ENCODE peak calls at places on chromosomes 4 and X, in five cellular contexts. One of them, this sample, is unnamed.

GRCh38 chr4:8763966-8764901 is 107.4 kb downstream of the HMX1 start:
- DNase-seq in mesenchymal stem cell: no peak
- DNase-seq in mesendoderm: no peak
- DNase-seq in IMR-90: no peak
- DNase-seq in trophoblast cell: no peak
- DNase-seq in this sample: no peak

GRCh38 chr4:26077840-26078239 is 163.8 kb downstream of the SMIM20 start:
- DNase-seq in mesenchymal stem cell: no peak
- DNase-seq in mesendoderm: no peak
- DNase-seq in IMR-90: no peak
- DNase-seq in trophoblast cell: no peak
- DNase-seq in this sample: no peak

GRCh38 chrX:1534321-1535168 is 2.4 kb downstream of the P2RY8 start:
- DNase-seq in mesenchymal stem cell: no peak
- DNase-seq in mesendoderm: peak; percentile 16
- DNase-seq in IMR-90: no peak
- DNase-seq in trophoblast cell: no peak
- DNase-seq in this sample: no peak

GRCh38 chr4:6198768-6199343 is 1.5 kb downstream of the JAKMIP1 start:
- DNase-seq in mesenchymal stem cell: peak; percentile 2
- DNase-seq in mesendoderm: peak; percentile 96
- DNase-seq in IMR-90: no peak
- DNase-seq in trophoblast cell: no peak
- DNase-seq in this sample: peak; percentile 37

GRCh38 chrX:133776072-133776471 is 209.3 kb downstream of the GPC3 start:
- DNase-seq in mesenchymal stem cell: no peak
- DNase-seq in mesendoderm: peak; percentile 18
- DNase-seq in IMR-90: no peak
- DNase-seq in trophoblast cell: no peak
- DNase-seq in this sample: no peak

GRCh38 chr4:681736-682451 is 7.1 kb downstream of the SLC49A3 start:
- DNase-seq in mesenchymal stem cell: no peak
- DNase-seq in mesendoderm: no peak
- DNase-seq in IMR-90: no peak
- DNase-seq in trophoblast cell: peak; percentile 85
- DNase-seq in this sample: no peak

GRCh38 chr4:174215055-174215454 is 68.4 kb downstream of the FBXO8 start:
- DNase-seq in mesenchymal stem cell: no peak
- DNase-seq in mesendoderm: no peak
- DNase-seq in IMR-90: no peak
- DNase-seq in trophoblast cell: no peak
- DNase-seq in this sample: no peak

GRCh38 chr4:74969507-74970474 is 36.9 kb downstream of the PARM1 start:
- DNase-seq in mesenchymal stem cell: no peak
- DNase-seq in mesendoderm: peak; percentile 95
- DNase-seq in IMR-90: no peak
- DNase-seq in trophoblast cell: peak; percentile 38
- DNase-seq in this sample: no peak

GRCh38 chr4:180156684-180157083 is 2086.5 kb upstream of the TENM3 start:
- DNase-seq in mesenchymal stem cell: no peak
- DNase-seq in mesendoderm: no peak
- DNase-seq in IMR-90: no peak
- DNase-seq in trophoblast cell: no peak
- DNase-seq in this sample: no peak

GRCh38 chrX:3711331-3711917 is 2.0 kb downstream of the PRKX start:
- DNase-seq in mesenchymal stem cell: no peak
- DNase-seq in mesendoderm: no peak
- DNase-seq in IMR-90: no peak
- DNase-seq in trophoblast cell: no peak
- DNase-seq in this sample: no peak

GRCh38 chrX:40104649-40105015 is 6.9 kb upstream of the BCOR start:
- DNase-seq in mesenchymal stem cell: peak; percentile 89
- DNase-seq in mesendoderm: peak; percentile 35
- DNase-seq in IMR-90: peak; percentile 67
- DNase-seq in trophoblast cell: peak; percentile 78
- DNase-seq in this sample: no peak

GRCh38 chrX:362937-363620 is 23.6 kb downstream of the PPP2R3B start:
- DNase-seq in mesenchymal stem cell: no peak
- DNase-seq in mesendoderm: no peak
- DNase-seq in IMR-90: no peak
- DNase-seq in trophoblast cell: no peak
- DNase-seq in this sample: no peak

GRCh38 chr4:53103489-53103888 is 241.4 kb downstream of the RASL11B start:
- DNase-seq in mesenchymal stem cell: no peak
- DNase-seq in mesendoderm: no peak
- DNase-seq in IMR-90: no peak
- DNase-seq in trophoblast cell: no peak
- DNase-seq in this sample: no peak

GRCh38 chr4:158624889-158625478 is 46.7 kb downstream of the C4orf46 start:
- DNase-seq in mesenchymal stem cell: peak; percentile 57
- DNase-seq in mesendoderm: peak; percentile 71
- DNase-seq in IMR-90: peak; percentile 73
- DNase-seq in trophoblast cell: peak; percentile 25
- DNase-seq in this sample: peak; percentile 29

GRCh38 chr4:86007042-86007441 is 352.8 kb downstream of the MAPK10 start:
- DNase-seq in mesenchymal stem cell: no peak
- DNase-seq in mesendoderm: no peak
- DNase-seq in IMR-90: no peak
- DNase-seq in trophoblast cell: no peak
- DNase-seq in this sample: no peak

GRCh38 chr4:87651941-87652340 is 1.9 kb downstream of the DMP1 start:
- DNase-seq in mesenchymal stem cell: no peak
- DNase-seq in mesendoderm: no peak
- DNase-seq in IMR-90: no peak
- DNase-seq in trophoblast cell: no peak
- DNase-seq in this sample: no peak

GRCh38 chr4:119016636-119017035 is 119.0 kb upstream of the MYOZ2 start:
- DNase-seq in mesenchymal stem cell: peak; percentile 75
- DNase-seq in mesendoderm: no peak
- DNase-seq in IMR-90: peak; percentile 93
- DNase-seq in trophoblast cell: no peak
- DNase-seq in this sample: no peak

DNA sequence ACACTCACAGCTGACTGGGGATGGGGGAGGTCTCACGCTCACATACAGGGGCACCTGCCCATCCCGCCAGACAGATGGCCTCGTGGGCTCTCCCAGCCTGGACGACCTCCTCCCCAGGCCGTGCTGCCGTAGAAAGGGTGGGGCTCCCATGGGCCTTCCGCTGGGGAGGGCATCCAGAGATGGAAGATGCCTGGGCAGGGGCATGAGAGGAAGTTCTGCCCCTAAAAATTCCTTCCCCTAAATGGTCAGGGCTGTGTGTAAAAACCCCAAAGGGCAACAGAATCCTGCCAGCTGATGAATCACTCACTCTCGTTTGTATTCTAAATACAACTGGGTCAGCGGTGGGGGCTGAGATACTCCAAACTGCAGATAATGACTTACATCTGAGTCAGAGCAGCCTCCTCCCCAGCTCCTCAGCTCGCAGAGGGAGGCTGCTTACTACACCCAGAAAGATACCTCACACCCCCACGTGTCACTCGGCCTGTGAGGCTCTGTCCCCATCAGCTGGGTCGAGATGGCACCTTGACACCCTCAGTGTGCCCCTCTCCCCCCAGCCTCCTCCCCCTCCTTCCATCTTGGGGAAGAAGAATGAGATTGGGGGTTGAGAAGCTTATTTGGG is 10.1 kb downstream of the WDR1 start:
- DNase-seq in mesenchymal stem cell: peak; percentile 95
- DNase-seq in mesendoderm: peak; percentile 80
- DNase-seq in IMR-90: peak; percentile 97
- DNase-seq in trophoblast cell: peak; percentile 34
- DNase-seq in this sample: no peak
- H3K79me1 ChIP-seq in mesenchymal stem cell: no peaks in the 10 kb centered on the region
- H3K79me1 ChIP-seq in mesendoderm: peaks cover 43% of the 10 kb centered on the region
- H3K79me1 ChIP-seq in IMR-90: no peaks in the 10 kb centered on the region
- H3K79me1 ChIP-seq in trophoblast cell: no peaks in the 10 kb centered on the region
- H3K79me1 ChIP-seq in this sample: peaks cover 6% of the 10 kb centered on the region

GRCh38 chrX:45309096-45309495 is 108.4 kb upstream of the DIPK2B start:
- DNase-seq in mesenchymal stem cell: peak; percentile 64
- DNase-seq in mesendoderm: no peak
- DNase-seq in IMR-90: peak; percentile 52
- DNase-seq in trophoblast cell: no peak
- DNase-seq in this sample: no peak
- H3K36me3 ChIP-seq in mesenchymal stem cell: no peaks in the 10 kb centered on the region
- H3K36me3 ChIP-seq in mesendoderm: no peaks in the 10 kb centered on the region
- H3K36me3 ChIP-seq in IMR-90: no peaks in the 10 kb centered on the region
- H3K36me3 ChIP-seq in trophoblast cell: no peaks in the 10 kb centered on the region
- H3K36me3 ChIP-seq in this sample: no peaks in the 10 kb centered on the region

GRCh38 chr4:10105421-10105820 is 11.2 kb downstream of the WDR1 start:
- DNase-seq in mesenchymal stem cell: no peak
- DNase-seq in mesendoderm: no peak
- DNase-seq in IMR-90: no peak
- DNase-seq in trophoblast cell: no peak
- DNase-seq in this sample: no peak
- H3K79me1 ChIP-seq in mesenchymal stem cell: no peaks in the 10 kb centered on the region
- H3K79me1 ChIP-seq in mesendoderm: peaks cover 39% of the 10 kb centered on the region
- H3K79me1 ChIP-seq in IMR-90: no peaks in the 10 kb centered on the region
- H3K79me1 ChIP-seq in trophoblast cell: no peaks in the 10 kb centered on the region
- H3K79me1 ChIP-seq in this sample: peaks cover 8% of the 10 kb centered on the region

DNA sequence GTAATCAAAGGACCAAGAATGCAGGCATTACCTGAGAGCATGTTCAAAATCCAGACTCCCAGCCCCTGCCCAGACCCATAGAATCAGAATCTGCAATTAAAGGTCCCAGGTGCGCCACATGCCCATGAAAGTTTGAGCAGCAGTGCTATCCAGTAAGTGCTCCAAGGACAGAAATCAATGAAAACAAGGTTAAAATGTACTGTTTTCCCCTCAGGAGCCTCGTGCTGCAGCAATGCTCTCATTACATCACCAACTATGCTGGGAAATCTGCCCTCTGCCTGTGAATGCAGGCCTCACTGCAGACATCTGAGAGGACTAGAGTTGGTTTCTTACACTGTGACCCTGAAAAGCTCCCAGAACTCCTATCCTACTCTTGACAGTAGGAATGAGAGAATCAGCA is 21.1 kb downstream of the ANXA5 start:
- DNase-seq in mesenchymal stem cell: peak; percentile 61
- DNase-seq in mesendoderm: peak; percentile 54
- DNase-seq in IMR-90: peak; percentile 61
- DNase-seq in trophoblast cell: no peak
- DNase-seq in this sample: no peak
- H3K36me3 ChIP-seq in mesenchymal stem cell: peaks cover 97% of the 10 kb centered on the region
- H3K36me3 ChIP-seq in mesendoderm: peaks cover 10% of the 10 kb centered on the region
- H3K36me3 ChIP-seq in IMR-90: peaks cover 52% of the 10 kb centered on the region
- H3K36me3 ChIP-seq in trophoblast cell: peaks cover 12% of the 10 kb centered on the region
- H3K36me3 ChIP-seq in this sample: peaks cover 15% of the 10 kb centered on the region

GRCh38 chr4:10104211-10104990 is 12.2 kb downstream of the WDR1 start:
- DNase-seq in mesenchymal stem cell: peak; percentile 23
- DNase-seq in mesendoderm: no peak
- DNase-seq in IMR-90: no peak
- DNase-seq in trophoblast cell: no peak
- DNase-seq in this sample: no peak
- H3K79me1 ChIP-seq in mesenchymal stem cell: no peaks in the 10 kb centered on the region
- H3K79me1 ChIP-seq in mesendoderm: peaks cover 46% of the 10 kb centered on the region
- H3K79me1 ChIP-seq in IMR-90: no peaks in the 10 kb centered on the region
- H3K79me1 ChIP-seq in trophoblast cell: no peaks in the 10 kb centered on the region
- H3K79me1 ChIP-seq in this sample: peaks cover 11% of the 10 kb centered on the region

DNA sequence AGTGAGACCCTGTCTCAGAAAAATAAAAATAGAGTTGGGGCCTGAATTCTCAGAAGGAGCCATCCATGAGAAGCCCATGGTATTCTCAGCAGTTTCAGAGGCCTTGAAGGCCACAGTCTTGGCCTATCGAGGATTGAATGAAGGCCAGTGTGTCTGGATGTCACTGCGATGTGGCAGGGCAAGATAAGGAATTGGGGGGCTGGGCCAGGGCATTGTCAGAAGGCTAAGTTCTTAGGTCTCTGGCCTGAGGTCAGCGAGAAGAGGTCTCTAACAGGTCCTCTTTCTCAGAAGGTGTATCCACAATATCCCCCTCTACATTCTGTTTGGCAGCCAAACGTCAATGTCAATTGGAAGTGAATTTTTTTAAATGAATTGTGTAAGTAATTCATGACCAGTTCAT is 5.7 kb downstream of the ZNF275 start:
- DNase-seq in mesenchymal stem cell: no peak
- DNase-seq in mesendoderm: no peak
- DNase-seq in IMR-90: no peak
- DNase-seq in trophoblast cell: no peak
- DNase-seq in this sample: no peak
- H3K36me3 ChIP-seq in mesenchymal stem cell: peaks cover 26% of the 10 kb centered on the region
- H3K36me3 ChIP-seq in mesendoderm: no peaks in the 10 kb centered on the region
- H3K36me3 ChIP-seq in IMR-90: peaks cover 14% of the 10 kb centered on the region
- H3K36me3 ChIP-seq in trophoblast cell: peaks cover 16% of the 10 kb centered on the region
- H3K36me3 ChIP-seq in this sample: peaks cover 4% of the 10 kb centered on the region

DNA sequence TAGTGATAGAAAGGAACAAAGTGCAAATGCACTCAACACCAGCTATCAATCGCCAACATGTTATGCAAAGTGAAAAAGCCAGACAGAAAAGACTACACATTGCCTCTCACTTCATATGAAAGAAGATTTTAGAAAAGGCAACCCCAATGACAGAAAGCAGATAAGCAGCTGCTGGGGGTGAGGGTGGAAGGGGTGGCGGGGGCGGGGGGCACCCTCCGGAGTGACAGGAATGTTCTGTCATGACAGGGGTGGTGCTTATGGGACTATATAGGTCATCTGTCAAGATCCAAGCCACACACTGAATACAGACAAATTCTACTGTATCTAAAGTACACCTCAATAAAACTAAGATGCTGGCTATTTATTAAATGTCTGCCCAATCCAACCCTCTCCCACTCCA is 10.7 kb downstream of the WDR1 start:
- DNase-seq in mesenchymal stem cell: no peak
- DNase-seq in mesendoderm: no peak
- DNase-seq in IMR-90: no peak
- DNase-seq in trophoblast cell: no peak
- DNase-seq in this sample: no peak
- H3K79me1 ChIP-seq in mesenchymal stem cell: no peaks in the 10 kb centered on the region
- H3K79me1 ChIP-seq in mesendoderm: peaks cover 39% of the 10 kb centered on the region
- H3K79me1 ChIP-seq in IMR-90: no peaks in the 10 kb centered on the region
- H3K79me1 ChIP-seq in trophoblast cell: no peaks in the 10 kb centered on the region
- H3K79me1 ChIP-seq in this sample: peaks cover 5% of the 10 kb centered on the region

DNA sequence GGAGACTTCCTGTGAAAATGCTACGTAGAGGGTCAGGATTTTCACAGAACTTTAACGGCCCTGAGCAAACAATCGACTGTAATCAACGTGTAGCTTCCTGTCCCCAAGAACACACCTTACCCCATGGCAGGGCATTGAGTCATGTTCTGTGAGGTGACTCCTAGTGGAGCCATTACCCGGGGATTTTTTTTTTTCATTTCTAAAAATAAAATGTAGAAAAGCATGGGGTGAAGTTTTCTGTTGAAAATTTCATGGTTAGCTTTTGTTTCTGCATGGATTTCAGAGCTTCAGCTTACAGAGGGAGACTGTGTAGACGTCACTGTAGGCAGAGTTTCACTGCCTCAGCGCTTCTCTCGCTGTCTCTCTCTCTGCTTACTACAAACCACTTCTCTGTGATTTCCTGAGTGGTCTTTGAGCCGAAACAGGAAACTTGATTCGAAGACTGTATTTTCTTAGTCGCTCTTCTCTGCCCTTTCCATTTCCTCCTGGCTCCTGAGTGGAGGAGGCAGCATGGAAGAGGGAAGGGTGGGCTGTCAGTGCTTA is 111.7 kb downstream of the NFKB1 start:
- DNase-seq in mesenchymal stem cell: no peak
- DNase-seq in mesendoderm: peak; percentile 64
- DNase-seq in IMR-90: no peak
- DNase-seq in trophoblast cell: no peak
- DNase-seq in this sample: no peak
- H3K36me3 ChIP-seq in mesenchymal stem cell: peaks cover 96% of the 10 kb centered on the region
- H3K36me3 ChIP-seq in mesendoderm: no peaks in the 10 kb centered on the region
- H3K36me3 ChIP-seq in IMR-90: peaks cover 45% of the 10 kb centered on the region
- H3K36me3 ChIP-seq in trophoblast cell: peaks cover 31% of the 10 kb centered on the region
- H3K36me3 ChIP-seq in this sample: peaks cover 4% of the 10 kb centered on the region

GRCh38 chr4:81747242-81747930 is 275.7 kb upstream of the RASGEF1B start:
- DNase-seq in mesenchymal stem cell: no peak
- DNase-seq in mesendoderm: no peak
- DNase-seq in IMR-90: no peak
- DNase-seq in trophoblast cell: no peak
- DNase-seq in this sample: no peak
- H3K79me1 ChIP-seq in mesenchymal stem cell: no peaks in the 10 kb centered on the region
- H3K79me1 ChIP-seq in mesendoderm: no peaks in the 10 kb centered on the region
- H3K79me1 ChIP-seq in IMR-90: no peaks in the 10 kb centered on the region
- H3K79me1 ChIP-seq in trophoblast cell: no peaks in the 10 kb centered on the region
- H3K79me1 ChIP-seq in this sample: no peaks in the 10 kb centered on the region

This sample was measured in neuronal stem cell.